ENCODE peak calls at places on chromosomes 3 and 15, in six cellular contexts. M, J, G, X, Z and V are unnamed samples.
A peak's percentile ranks its signal among the peaks of the same experiment; 100 is the strongest.

GRCh38 chr15:80660114-80660513 is 35.0 kb upstream of the ABHD17C start:
- DNase-seq in G (peak; percentile 64), J (peak; percentile 41), Z (peak; percentile 79), M (peak; percentile 24), X (no peak), V (no peak)

GRCh38 chr15:25501828-25502446 is 63.1 kb upstream of the UBE3A start:
- DNase-seq in G (peak; percentile 66), Z (peak; percentile 82), J (peak; percentile 41), M (peak; percentile 32), X (peak; percentile 48), V (peak; percentile 72)

GRCh38 chr3:54443572-54444161 is 321.3 kb downstream of the CACNA2D3 start:
- DNase-seq in G (no peak), X (no peak), M (no peak), J (no peak), Z (no peak), V (no peak)

GRCh38 chr3:154184582-154184981 is 63.4 kb downstream of the ARHGEF26 start:
- DNase-seq in Z (no peak), J (no peak), G (no peak), M (no peak), X (no peak), V (no peak)

GRCh38 chr3:22692239-22692638 is 510.9 kb upstream of the UBE2E2 start:
- DNase-seq in M (no peak), G (no peak), Z (no peak), J (no peak), X (no peak), V (no peak)

GRCh38 chr3:54243960-54244359 is 121.6 kb downstream of the CACNA2D3 start:
- DNase-seq in M (no peak), Z (no peak), J (no peak), X (peak; percentile 17), G (no peak), V (no peak)

GRCh38 chr3:4571690-4572334 is 78.7 kb downstream of the ITPR1 start:
- DNase-seq in G (peak; percentile 32), Z (peak; percentile 53), J (no peak), M (peak; percentile 44), X (no peak), V (peak; percentile 60)

GRCh38 chr15:71237456-71238188 is 122.4 kb downstream of the THSD4 start:
- DNase-seq in X (no peak), Z (no peak), J (peak; percentile 96), M (peak; percentile 84), G (no peak), V (no peak)

GRCh38 chr15:101124731-101125558 is 126.9 kb downstream of the CHSY1 start:
- DNase-seq in Z (no peak), M (peak; percentile 41), X (no peak), J (peak; percentile 99), G (no peak), V (peak; percentile 74)

GRCh38 chr3:197555281-197556261 is at the start of gene BDH1:
- DNase-seq in Z (peak; percentile 83), J (no peak), G (peak; percentile 79), X (peak; percentile 91), M (peak; percentile 13), V (peak; percentile 94)

GRCh38 chr3:99967796-99968195 is 146.5 kb downstream of the FILIP1L start:
- DNase-seq in X (no peak), G (no peak), M (no peak), Z (no peak), J (peak; percentile 72), V (no peak)

GRCh38 chr3:121431717-121432517 is 113.9 kb downstream of the POLQ start:
- DNase-seq in G (no peak), M (peak; percentile 79), J (peak; percentile 59), X (peak; percentile 93), Z (no peak), V (no peak)

GRCh38 chr3:52983336-52983807 is 62.5 kb downstream of the SFMBT1 start:
- DNase-seq in M (no peak), G (no peak), Z (no peak), J (no peak), X (peak; percentile 23), V (peak; percentile 55)

GRCh38 chr3:73813291-73813977 is 188.7 kb upstream of the PDZRN3 start:
- DNase-seq in J (no peak), G (no peak), X (no peak), Z (no peak), M (peak; percentile 7), V (no peak)

GRCh38 chr3:78969483-78969882 is 798.3 kb downstream of the ROBO1 start:
- DNase-seq in X (no peak), G (no peak), J (peak; percentile 77), M (no peak), Z (no peak), V (no peak)

GRCh38 chr3:9416139-9416780 is 18.8 kb downstream of the SETD5 start:
- DNase-seq in J (peak; percentile 43), X (no peak), Z (no peak), M (no peak), G (no peak), V (no peak)

GRCh38 chr3:9411302-9411701 is 13.9 kb downstream of the SETD5 start:
- DNase-seq in Z (no peak), M (no peak), J (no peak), G (no peak), X (no peak), V (no peak)

GRCh38 chr3:9414822-9415221 is 17.4 kb downstream of the SETD5 start:
- DNase-seq in J (no peak), X (no peak), Z (no peak), M (no peak), G (no peak), V (no peak)

GRCh38 chr3:9412293-9412692 is 14.9 kb downstream of the SETD5 start:
- DNase-seq in J (no peak), Z (no peak), X (no peak), M (no peak), G (no peak), V (no peak)

GRCh38 chr3:9415485-9416138 is 18.2 kb downstream of the SETD5 start:
- DNase-seq in Z (no peak), J (no peak), M (no peak), G (no peak), X (no peak), V (no peak)
- H4K20me1 ChIP-seq in Z (peaks cover 58% of the 10 kb centered on the region), J (peaks cover 94% of the 10 kb centered on the region), M (peaks cover 31% of the 10 kb centered on the region), G (peaks cover 97% of the 10 kb centered on the region), X (peaks cover 53% of the 10 kb centered on the region), V (peaks cover 38% of the 10 kb centered on the region)

GRCh38 chr3:44981751-44982150 is 5.7 kb downstream of the EXOSC7 start:
- DNase-seq in Z (no peak), M (no peak), G (no peak), J (no peak), X (no peak), V (no peak)

GRCh38 chr3:44981220-44981619 is 5.2 kb downstream of the EXOSC7 start:
- DNase-seq in J (peak; percentile 27), Z (no peak), M (no peak), X (no peak), G (no peak), V (no peak)

GRCh38 chr3:44983413-44984040 is 7.5 kb downstream of the EXOSC7 start:
- DNase-seq in M (no peak), X (no peak), G (no peak), J (no peak), Z (no peak), V (no peak)

GRCh38 chr3:44984335-44984734 is 8.3 kb downstream of the EXOSC7 start:
- DNase-seq in M (no peak), X (no peak), Z (no peak), G (no peak), J (no peak), V (no peak)

GRCh38 chr3:44982817-44983216 is 6.8 kb downstream of the EXOSC7 start:
- DNase-seq in M (no peak), J (no peak), X (no peak), Z (no peak), G (no peak), V (no peak)
- H4K20me1 ChIP-seq in M (peaks cover 3% of the 10 kb centered on the region), J (peaks cover 42% of the 10 kb centered on the region), X (no peaks in the 10 kb centered on the region), Z (peaks cover 54% of the 10 kb centered on the region), G (peaks cover 39% of the 10 kb centered on the region), V (peaks cover 22% of the 10 kb centered on the region)

DNA sequence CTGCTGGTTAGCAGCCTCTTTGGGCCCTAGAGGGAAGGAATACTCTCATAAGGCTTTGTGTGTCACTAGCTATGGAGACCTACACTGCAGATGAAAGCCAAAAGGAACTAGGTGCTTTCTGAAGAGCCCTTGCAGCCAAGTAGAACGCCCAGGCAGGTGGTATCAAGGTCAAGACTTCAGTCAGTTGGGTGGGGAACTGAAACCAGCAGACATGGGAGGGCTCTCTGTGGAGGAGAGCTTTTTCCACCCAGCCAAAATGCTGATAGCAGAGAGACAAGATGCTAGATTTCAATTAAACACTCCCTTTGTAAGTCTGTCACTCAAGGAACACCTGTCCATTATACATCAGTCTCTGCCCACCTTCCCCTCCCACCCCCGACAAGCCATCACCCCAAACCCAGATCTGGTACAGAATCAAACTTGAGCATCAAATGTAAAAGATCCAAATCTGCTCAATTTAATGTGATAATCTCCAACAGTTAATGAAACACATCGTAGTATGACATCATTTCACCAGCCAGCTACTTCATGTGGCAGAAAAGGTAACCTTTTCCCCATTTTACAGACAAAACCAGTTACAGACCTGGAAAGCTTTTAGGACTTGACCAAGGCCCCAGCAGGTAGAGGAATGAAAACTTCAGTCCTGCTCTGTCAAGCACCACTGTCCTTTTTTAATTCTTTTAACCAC is 14.6 kb downstream of the MRPS25 start:
- DNase-seq in Z (no peak), J (no peak), X (peak; percentile 61), M (no peak), G (no peak), V (peak; percentile 84)
- H4K20me1 ChIP-seq in Z (peaks cover 53% of the 10 kb centered on the region), J (peaks cover 8% of the 10 kb centered on the region), X (peaks cover 14% of the 10 kb centered on the region), M (no peaks in the 10 kb centered on the region), G (peaks cover 42% of the 10 kb centered on the region), V (peaks cover 27% of the 10 kb centered on the region)

GRCh38 chr3:135034881-135035440 is 239.9 kb downstream of the EPHB1 start:
- DNase-seq in X (no peak), Z (no peak), M (no peak), J (no peak), G (no peak), V (no peak)

GRCh38 chr3:135040321-135041110 is 245.5 kb downstream of the EPHB1 start:
- DNase-seq in M (no peak), Z (no peak), X (no peak), G (peak; percentile 50), J (no peak), V (no peak)

GRCh38 chr3:135034291-135034768 is 239.3 kb downstream of the EPHB1 start:
- DNase-seq in Z (no peak), G (peak; percentile 20), M (no peak), J (no peak), X (peak; percentile 86), V (no peak)

GRCh38 chr3:135041586-135041985 is 246.5 kb downstream of the EPHB1 start:
- DNase-seq in M (no peak), J (peak; percentile 2), G (no peak), Z (no peak), X (no peak), V (no peak)

DNA sequence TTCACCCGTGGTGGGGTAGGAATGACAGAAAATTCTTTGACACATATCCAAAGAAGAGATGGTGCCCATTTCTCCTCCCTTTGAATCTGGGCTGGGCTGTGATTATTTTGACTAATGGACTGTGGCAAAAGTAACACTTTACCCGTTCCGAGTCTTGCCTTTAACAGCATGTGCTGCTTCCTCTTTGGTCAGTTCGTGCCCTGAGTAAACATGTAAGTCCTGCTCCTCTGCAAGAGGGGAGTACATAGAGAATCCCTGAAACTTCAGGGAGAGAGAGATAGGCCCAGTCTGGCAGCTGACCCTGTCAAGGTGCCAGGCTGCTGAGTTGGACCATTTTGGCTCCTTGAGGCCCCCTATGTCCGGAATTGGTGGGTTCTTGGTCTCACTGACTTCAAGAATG is 243.1 kb downstream of the EPHB1 start:
- DNase-seq in X (no peak), J (no peak), M (no peak), G (no peak), Z (no peak), V (no peak)
- H4K20me1 ChIP-seq in X (no peaks in the 10 kb centered on the region), J (no peaks in the 10 kb centered on the region), M (no peaks in the 10 kb centered on the region), G (peaks cover 3% of the 10 kb centered on the region), Z (no peaks in the 10 kb centered on the region), V (peaks cover 3% of the 10 kb centered on the region)

GRCh38 chr3:129100274-129100673 is 21.3 kb downstream of the RAB43 start:
- DNase-seq in M (no peak), G (no peak), X (no peak), Z (no peak), J (no peak), V (no peak)
- H4K20me1 ChIP-seq in M (peaks cover 5% of the 10 kb centered on the region), G (no peaks in the 10 kb centered on the region), X (no peaks in the 10 kb centered on the region), Z (peaks cover 13% of the 10 kb centered on the region), J (peaks cover 74% of the 10 kb centered on the region), V (no peaks in the 10 kb centered on the region)